ENCODE peak calls at places on chromosomes 5 and 9, in four cellular contexts. One of them, this sample, is unnamed.

GRCh38 chr5:107263387-107264003 is 407.2 kb downstream of the EFNA5 start:
- DNase-seq in HCT116: no peak
- DNase-seq in K562: no peak
- DNase-seq in SK-N-SH: no peak
- DNase-seq in this sample: no peak

GRCh38 chr9:95507456-95508241 is 9.1 kb downstream of the PTCH1 start:
- DNase-seq in SK-N-SH: peak; percentile 41
- DNase-seq in K562: no peak
- DNase-seq in HCT116: peak; percentile 63
- DNase-seq in this sample: peak; percentile 35

GRCh38 chr5:132221781-132222648 is 5.6 kb downstream of the P4HA2 start:
- DNase-seq in SK-N-SH: no peak
- DNase-seq in HCT116: no peak
- DNase-seq in K562: no peak
- DNase-seq in this sample: no peak

GRCh38 chr9:122929803-122930354 is 1.4 kb downstream of the ZBTB26 start:
- DNase-seq in SK-N-SH: no peak
- DNase-seq in HCT116: no peak
- DNase-seq in K562: no peak
- DNase-seq in this sample: no peak

GRCh38 chr5:23648656-23649055 is 141.2 kb downstream of the PRDM9 start:
- DNase-seq in K562: no peak
- DNase-seq in SK-N-SH: no peak
- DNase-seq in HCT116: no peak
- DNase-seq in this sample: no peak

GRCh38 chr9:130410443-130410842 is 34.3 kb upstream of the ASS1 start:
- DNase-seq in SK-N-SH: no peak
- DNase-seq in K562: no peak
- DNase-seq in HCT116: no peak
- DNase-seq in this sample: no peak

GRCh38 chr5:180636403-180637075 is 12.9 kb downstream of the FLT4 start:
- DNase-seq in HCT116: no peak
- DNase-seq in K562: no peak
- DNase-seq in SK-N-SH: no peak
- DNase-seq in this sample: no peak

GRCh38 chr9:14051459-14051858 is 262.5 kb downstream of the NFIB start:
- DNase-seq in HCT116: no peak
- DNase-seq in SK-N-SH: no peak
- DNase-seq in K562: no peak
- DNase-seq in this sample: no peak

GRCh38 chr5:171477666-171478065 is 58.2 kb downstream of the FGF18 start:
- DNase-seq in K562: no peak
- DNase-seq in SK-N-SH: no peak
- DNase-seq in HCT116: no peak
- DNase-seq in this sample: no peak

GRCh38 chr5:142568271-142568995 is 117.5 kb downstream of the FGF1 start:
- DNase-seq in HCT116: no peak
- DNase-seq in SK-N-SH: no peak
- DNase-seq in K562: no peak
- DNase-seq in this sample: no peak

GRCh38 chr5:107300928-107301327 is 369.8 kb downstream of the EFNA5 start:
- DNase-seq in SK-N-SH: no peak
- DNase-seq in K562: no peak
- DNase-seq in HCT116: no peak
- DNase-seq in this sample: no peak

GRCh38 chr9:125631391-125632085 is 75.5 kb downstream of the MAPKAP1 start:
- DNase-seq in HCT116: no peak
- DNase-seq in SK-N-SH: peak; percentile 71
- DNase-seq in K562: peak; percentile 35
- DNase-seq in this sample: peak; percentile 73

GRCh38 chr9:94780516-94780950 is 54.0 kb downstream of the AOPEP start:
- DNase-seq in K562: no peak
- DNase-seq in HCT116: no peak
- DNase-seq in SK-N-SH: peak; percentile 59
- DNase-seq in this sample: no peak

GRCh38 chr5:67043789-67044511 is 152.6 kb downstream of the CD180 start:
- DNase-seq in HCT116: no peak
- DNase-seq in SK-N-SH: no peak
- DNase-seq in K562: no peak
- DNase-seq in this sample: no peak

GRCh38 chr5:78562719-78563330 is 85.7 kb downstream of the LHFPL2 start:
- DNase-seq in K562: no peak
- DNase-seq in SK-N-SH: no peak
- DNase-seq in HCT116: no peak
- DNase-seq in this sample: no peak

GRCh38 chr5:154755361-154756202 is at the start of gene LARP1:
- DNase-seq in SK-N-SH: peak; percentile 74
- DNase-seq in HCT116: no peak
- DNase-seq in K562: peak; percentile 73
- DNase-seq in this sample: peak; percentile 45

GRCh38 chr5:34898258-34898895 is 16.9 kb downstream of the RAD1 start:
- DNase-seq in K562: peak; percentile 69
- DNase-seq in HCT116: peak; percentile 44
- DNase-seq in SK-N-SH: peak; percentile 53
- DNase-seq in this sample: peak; percentile 76

GRCh38 chr5:168114444-168115017 is 176.9 kb upstream of the WWC1 start:
- DNase-seq in HCT116: peak; percentile 55
- DNase-seq in SK-N-SH: peak; percentile 57
- DNase-seq in K562: peak; percentile 65
- DNase-seq in this sample: peak; percentile 85

GRCh38 chr5:74056789-74057164 is 430.8 kb downstream of the ARHGEF28 start:
- DNase-seq in K562: no peak
- DNase-seq in SK-N-SH: no peak
- DNase-seq in HCT116: no peak
- DNase-seq in this sample: peak; percentile 21

GRCh38 chr5:131413605-131414559 is 150.0 kb downstream of the CDC42SE2 start:
- DNase-seq in SK-N-SH: no peak
- DNase-seq in HCT116: no peak
- DNase-seq in K562: no peak
- DNase-seq in this sample: no peak

GRCh38 chr5:132445930-132446329 is 44.6 kb downstream of the IRF1 start:
- DNase-seq in SK-N-SH: no peak
- DNase-seq in HCT116: no peak
- DNase-seq in K562: no peak
- DNase-seq in this sample: peak; percentile 40

GRCh38 chr5:173798127-173798810 is 89.9 kb upstream of the CPEB4 start:
- DNase-seq in K562: no peak
- DNase-seq in HCT116: no peak
- DNase-seq in SK-N-SH: no peak
- DNase-seq in this sample: no peak

GRCh38 chr9:119768266-119768665 is 399.0 kb upstream of the BRINP1 start:
- DNase-seq in K562: no peak
- DNase-seq in SK-N-SH: no peak
- DNase-seq in HCT116: no peak
- DNase-seq in this sample: no peak

GRCh38 chr5:102778478-102778877 is 23.4 kb downstream of the PAM start:
- DNase-seq in HCT116: no peak
- DNase-seq in K562: no peak
- DNase-seq in SK-N-SH: no peak
- DNase-seq in this sample: no peak

GRCh38 chr5:74200560-74200959 is 440.0 kb downstream of the ENC1 start:
- DNase-seq in HCT116: no peak
- DNase-seq in K562: no peak
- DNase-seq in SK-N-SH: no peak
- DNase-seq in this sample: no peak

GRCh38 chr9:93136693-93137092 is 2.6 kb upstream of the NINJ1 start:
- DNase-seq in SK-N-SH: no peak
- DNase-seq in HCT116: no peak
- DNase-seq in K562: no peak
- DNase-seq in this sample: no peak

GRCh38 chr9:35859310-35859994 is 10.7 kb downstream of the OR13J1 start:
- DNase-seq in K562: peak; percentile 18
- DNase-seq in HCT116: no peak
- DNase-seq in SK-N-SH: peak; percentile 51
- DNase-seq in this sample: peak; percentile 59

GRCh38 chr5:131496400-131496713 is 138.7 kb downstream of the RAPGEF6 start:
- DNase-seq in SK-N-SH: no peak
- DNase-seq in K562: no peak
- DNase-seq in HCT116: no peak
- DNase-seq in this sample: no peak

GRCh38 chr5:53045263-53045662 is 56.1 kb downstream of the ITGA2 start:
- DNase-seq in K562: no peak
- DNase-seq in SK-N-SH: no peak
- DNase-seq in HCT116: no peak
- DNase-seq in this sample: no peak

GRCh38 chr9:91036826-91037510 is 235.3 kb downstream of the SYK start:
- DNase-seq in K562: peak; percentile 67
- DNase-seq in SK-N-SH: peak; percentile 88
- DNase-seq in HCT116: peak; percentile 47
- DNase-seq in this sample: peak; percentile 82

GRCh38 chr5:132162945-132163344 is 64.7 kb downstream of the P4HA2 start:
- DNase-seq in SK-N-SH: no peak
- DNase-seq in HCT116: no peak
- DNase-seq in K562: no peak
- DNase-seq in this sample: no peak

GRCh38 chr5:155943516-155944407 is 383.2 kb upstream of the SGCD start:
- DNase-seq in HCT116: no peak
- DNase-seq in SK-N-SH: peak; percentile 52
- DNase-seq in K562: no peak
- DNase-seq in this sample: peak; percentile 77

GRCh38 chr9:123651273-123651672 is 278.7 kb downstream of the DENND1A start:
- DNase-seq in HCT116: no peak
- DNase-seq in K562: no peak
- DNase-seq in SK-N-SH: no peak
- DNase-seq in this sample: no peak

GRCh38 chr9:117424291-117424690 is 9.4 kb upstream of the ASTN2 start:
- DNase-seq in K562: no peak
- DNase-seq in HCT116: no peak
- DNase-seq in SK-N-SH: no peak
- DNase-seq in this sample: no peak

GRCh38 chr9:5631021-5631420 is 2.1 kb downstream of the RIC1 start:
- DNase-seq in HCT116: no peak
- DNase-seq in K562: no peak
- DNase-seq in SK-N-SH: no peak
- DNase-seq in this sample: no peak

GRCh38 chr5:135821061-135821781 is 13.2 kb upstream of the SLC25A48 start:
- DNase-seq in SK-N-SH: no peak
- DNase-seq in K562: no peak
- DNase-seq in HCT116: no peak
- DNase-seq in this sample: peak; percentile 25
- TF ChIP-seq JUND in SK-N-SH: no peak
- TF ChIP-seq JUND in K562: no peak
- TF ChIP-seq JUND in HCT116: no peak
- TF ChIP-seq JUND in this sample: no peak

DNA sequence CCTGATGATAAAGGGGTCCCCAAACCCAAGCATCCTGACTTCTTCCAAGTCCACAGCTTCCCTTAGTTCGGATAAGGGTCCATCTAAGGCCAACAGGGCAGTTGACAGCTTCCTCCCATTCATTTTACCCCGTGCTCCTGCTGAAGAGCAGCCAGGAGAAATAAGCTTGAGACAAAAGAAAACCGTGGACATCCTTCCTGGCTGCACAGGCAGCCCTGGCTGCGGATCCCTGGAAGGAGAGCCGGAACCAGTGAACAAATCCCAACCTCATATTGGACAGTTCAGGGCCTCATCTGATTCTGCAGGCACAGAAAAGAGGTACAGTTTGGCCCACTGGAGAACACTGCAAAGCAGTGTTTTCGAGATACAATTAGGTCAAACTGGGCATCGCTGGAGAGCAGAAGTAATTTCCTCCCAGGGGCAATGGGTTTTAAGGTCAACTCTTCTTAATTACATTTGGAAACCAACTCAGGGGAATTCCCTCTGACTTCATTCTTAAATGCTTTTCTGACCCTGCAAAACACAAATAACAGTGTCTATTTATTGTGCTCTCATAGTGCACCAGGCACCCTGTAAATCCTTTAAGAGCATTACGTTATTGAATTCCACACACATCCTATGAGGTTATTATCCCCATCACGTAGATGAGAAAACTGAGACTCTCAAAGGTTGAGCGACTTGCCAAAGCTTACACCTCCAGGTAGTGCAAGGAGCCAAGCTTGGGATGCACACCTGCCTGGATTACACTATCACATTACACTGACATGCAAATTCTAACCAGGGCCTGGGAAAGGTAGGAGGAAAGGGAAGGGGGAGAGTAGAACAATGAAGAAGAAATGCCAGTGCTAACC is 21.2 kb downstream of the ADAM19 start:
- DNase-seq in SK-N-SH: no peak
- DNase-seq in K562: no peak
- DNase-seq in HCT116: no peak
- DNase-seq in this sample: no peak
- TF ChIP-seq JUND in SK-N-SH: no peak
- TF ChIP-seq JUND in K562: no peak
- TF ChIP-seq JUND in HCT116: no peak
- TF ChIP-seq JUND in this sample: no peak

GRCh38 chr5:139108056-139108811 is 89.9 kb downstream of the SIL1 start:
- DNase-seq in SK-N-SH: no peak
- DNase-seq in HCT116: no peak
- DNase-seq in K562: no peak
- DNase-seq in this sample: no peak
- TF ChIP-seq JUND in SK-N-SH: no peak
- TF ChIP-seq JUND in HCT116: no peak
- TF ChIP-seq JUND in K562: no peak
- TF ChIP-seq JUND in this sample: no peak

DNA sequence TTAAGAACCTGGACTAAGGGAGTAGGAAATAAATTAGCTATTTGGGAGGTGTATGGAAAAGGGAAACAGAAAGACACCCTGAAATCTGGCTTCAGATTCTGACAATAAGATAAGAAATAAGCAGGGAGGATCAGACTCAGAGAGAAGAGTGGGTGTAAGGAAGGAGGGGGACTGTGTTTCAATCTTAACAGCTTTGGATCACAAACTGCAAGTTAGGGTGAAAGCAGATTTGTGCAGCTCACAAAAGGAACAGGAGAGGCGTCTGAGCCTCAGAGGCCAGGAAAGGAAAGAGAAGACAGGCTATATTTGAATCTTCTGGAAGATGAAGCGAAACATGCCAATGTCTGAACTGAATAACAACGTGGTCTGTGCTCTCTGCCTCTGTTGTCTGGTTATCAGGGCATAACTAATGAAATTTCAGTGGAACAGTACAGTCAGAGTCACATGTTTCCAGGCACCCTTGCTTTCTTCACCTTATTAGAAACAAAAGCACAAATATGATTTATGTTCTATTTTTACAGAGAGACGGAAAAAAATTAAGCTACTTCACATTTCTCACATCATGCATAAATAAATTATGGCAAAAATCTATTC is 26.6 kb downstream of the SGTB start:
- DNase-seq in K562: no peak
- DNase-seq in SK-N-SH: peak; percentile 62
- DNase-seq in HCT116: no peak
- DNase-seq in this sample: no peak
- TF ChIP-seq JUND in K562: no peak
- TF ChIP-seq JUND in SK-N-SH: no peak
- TF ChIP-seq JUND in HCT116: no peak
- TF ChIP-seq JUND in this sample: no peak